ENCODE peak calls at places on chromosomes 16 and 17, in nine cellular contexts. V is A549, Q is endodermal cell, A is PC-3, R is tibial nerve, I is left ventricle myocardium inferior, M is prostate gland, L is body of pancreas, Y is fibroblast of lung. K is an unnamed sample. For H3K4me1 and H3K9me3, the result is how much of the 10 kb centered on the place peaks cover.

GRCh38 chr17:82740906-82741759 is 5.7 kb downstream of the FN3K start:
- DNase-seq in M (no peak), L (no peak), Q (no peak), Y (no peak), A (no peak), I (no peak), V (no peak), R (no peak), K (peak)

GRCh38 chr17:13981881-13982280 is 87.4 kb upstream of the COX10 start:
- DNase-seq in R (no peak), M (no peak), Y (no peak), Q (peak), I (no peak), V (no peak), A (no peak), L (no peak), K (no peak)

GRCh38 chr16:11225677-11226549 is 30.1 kb downstream of the SOCS1 start:
- DNase-seq in Y (no peak), M (no peak), I (no peak), L (no peak), A (no peak), V (no peak), R (no peak), Q (no peak), K (no peak)

GRCh38 chr17:47252766-47253512 is 688 bp upstream of the ITGB3 start:
- DNase-seq in R (no peak), Q (no peak), I (no peak), Y (no peak), L (no peak), A (no peak), V (no peak), M (no peak), K (no peak)

GRCh38 chr17:61475726-61476125 is 23.5 kb downstream of the TBX4 start:
- DNase-seq in Q (peak), Y (no peak), V (no peak), M (no peak), L (no peak), R (no peak), I (no peak), A (peak), K (no peak)

GRCh38 chr17:48583708-48584582 is 5.8 kb upstream of the HOXB4 start:
- DNase-seq in Y (no peak), R (no peak), I (no peak), Q (no peak), V (no peak), A (no peak), L (no peak), M (no peak), K (no peak)

GRCh38 chr17:70006159-70006558 is 68.9 kb upstream of the KCNJ16 start:
- DNase-seq in M (no peak), R (no peak), L (no peak), I (no peak), Q (no peak), V (no peak), Y (peak), A (peak), K (no peak)

GRCh38 chr16:77859493-77860232 is 71.3 kb downstream of the VAT1L start:
- DNase-seq in I (no peak), Y (no peak), V (no peak), Q (no peak), L (no peak), M (no peak), R (no peak), A (no peak), K (no peak)

GRCh38 chr17:40558300-40558584 is 7.0 kb downstream of the CCR7 start:
- DNase-seq in R (no peak), I (no peak), Y (no peak), L (no peak), Q (peak), V (no peak), A (no peak), M (no peak), K (no peak)

GRCh38 chr16:27445502-27446175 is 43.7 kb downstream of the IL21R start:
- DNase-seq in M (no peak), I (no peak), L (no peak), Q (peak), R (no peak), V (no peak), A (no peak), Y (no peak), K (no peak)

GRCh38 chr17:79987187-79987889 is 48.3 kb downstream of the TBC1D16 start:
- DNase-seq in A (peak), V (no peak), Q (no peak), L (no peak), I (no peak), R (no peak), Y (peak), M (no peak), K (no peak)

GRCh38 chr17:77445030-77445907 is 304.5 kb downstream of the SEC14L1 start:
- DNase-seq in V (no peak), R (peak), Q (no peak), I (no peak), Y (peak), L (no peak), M (no peak), A (no peak), K (peak)

GRCh38 chr16:59773330-59773729 is 1039.2 kb upstream of the GOT2 start:
- DNase-seq in Q (no peak), A (no peak), Y (no peak), R (no peak), L (no peak), M (no peak), I (no peak), V (no peak), K (no peak)

GRCh38 chr16:10942352-10943297 is at the start of gene DEXI:
- DNase-seq in M (peak), V (peak), Q (peak), L (peak), Y (peak), A (peak), R (peak), I (peak), K (peak)

GRCh38 chr17:17889922-17890321 is 53.1 kb upstream of the SREBF1 start:
- DNase-seq in L (no peak), M (no peak), A (no peak), R (no peak), Y (no peak), V (no peak), I (no peak), Q (no peak), K (no peak)

GRCh38 chr16:74717367-74717766 is 16.7 kb upstream of the MLKL start:
- DNase-seq in Y (no peak), V (no peak), M (no peak), A (no peak), Q (no peak), I (no peak), R (no peak), L (no peak), K (no peak)

GRCh38 chr16:8547756-8548155 is 42.6 kb downstream of the TMEM114 start:
- DNase-seq in I (no peak), R (no peak), M (no peak), V (no peak), A (no peak), Y (no peak), L (no peak), Q (no peak), K (no peak)

GRCh38 chr16:8551388-8552332 is 38.7 kb downstream of the TMEM114 start:
- DNase-seq in Y (no peak), M (no peak), A (no peak), V (no peak), Q (no peak), R (no peak), L (no peak), I (no peak), K (no peak)

GRCh38 chr16:8548166-8548565 is 42.1 kb downstream of the TMEM114 start:
- DNase-seq in V (no peak), M (no peak), R (no peak), L (peak), Q (no peak), I (no peak), Y (no peak), A (no peak), K (peak)

GRCh38 chr16:8550728-8551387 is 39.5 kb downstream of the TMEM114 start:
- DNase-seq in L (no peak), M (no peak), Y (no peak), R (no peak), I (no peak), V (no peak), A (no peak), Q (no peak), K (peak)

DNA sequence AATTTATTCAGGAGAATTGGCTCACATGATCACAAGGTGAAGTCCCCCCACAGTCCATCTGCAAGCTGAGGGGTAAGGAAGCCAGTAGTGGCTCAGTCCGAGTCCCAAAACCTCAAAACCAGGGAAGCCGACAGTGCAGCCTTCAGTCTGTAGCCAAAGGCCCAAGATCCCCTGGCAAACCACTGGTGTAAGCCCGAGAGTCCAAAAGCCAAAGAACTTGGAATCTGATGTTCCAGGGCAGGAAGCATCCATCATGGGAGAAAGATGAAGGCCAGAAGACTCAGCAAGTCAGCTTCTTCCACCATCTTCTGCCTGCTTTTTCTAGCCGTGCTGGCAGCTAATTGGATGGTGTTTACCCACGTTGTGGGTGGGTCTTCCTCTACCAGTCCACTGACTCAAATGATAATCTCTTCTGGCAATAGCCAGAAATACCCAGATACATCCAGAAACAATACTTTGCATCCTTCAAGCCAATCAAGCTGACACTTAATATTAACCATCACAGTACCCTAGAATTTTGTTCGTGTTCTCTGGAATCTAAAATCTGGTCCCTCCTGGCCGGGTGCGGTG is 40.4 kb downstream of the TMEM114 start:
- DNase-seq in L (no peak), V (no peak), Q (no peak), M (no peak), R (no peak), A (no peak), I (no peak), Y (no peak), K (no peak)
- H3K4me1 ChIP-seq in L (under half), V (under half), Q (under half), M (under half), R (under half), A (under half), I (under half), Y (under half), K (under half)

GRCh38 chr16:61871837-61872777 is 164.1 kb downstream of the CDH8 start:
- DNase-seq in V (no peak), I (no peak), M (no peak), R (no peak), L (no peak), Y (no peak), Q (peak), A (no peak), K (no peak)

DNA sequence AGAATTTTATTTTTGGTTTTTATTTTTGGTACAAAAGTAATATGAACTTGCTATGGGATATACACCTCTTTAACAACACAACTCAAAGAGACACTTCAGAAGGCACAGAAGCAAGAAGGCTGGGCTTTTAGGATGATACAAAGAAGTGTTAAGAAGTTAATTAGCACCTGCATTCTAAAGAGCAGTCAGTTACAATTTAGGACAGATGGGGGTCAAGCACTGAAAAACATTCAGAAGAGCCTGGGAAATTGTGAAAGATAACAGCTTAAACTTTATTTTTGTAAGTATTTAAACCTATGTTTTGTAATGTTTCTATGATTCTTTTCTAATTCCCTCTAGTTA is 163.5 kb downstream of the CDH8 start:
- DNase-seq in Y (no peak), I (no peak), V (no peak), R (no peak), A (no peak), Q (no peak), L (no peak), M (no peak), K (no peak)
- H3K4me3 ChIP-seq in Y (no peak), I (no peak), V (no peak), R (no peak), A (no peak), Q (peak), L (no peak), M (no peak), K (no peak)

DNA sequence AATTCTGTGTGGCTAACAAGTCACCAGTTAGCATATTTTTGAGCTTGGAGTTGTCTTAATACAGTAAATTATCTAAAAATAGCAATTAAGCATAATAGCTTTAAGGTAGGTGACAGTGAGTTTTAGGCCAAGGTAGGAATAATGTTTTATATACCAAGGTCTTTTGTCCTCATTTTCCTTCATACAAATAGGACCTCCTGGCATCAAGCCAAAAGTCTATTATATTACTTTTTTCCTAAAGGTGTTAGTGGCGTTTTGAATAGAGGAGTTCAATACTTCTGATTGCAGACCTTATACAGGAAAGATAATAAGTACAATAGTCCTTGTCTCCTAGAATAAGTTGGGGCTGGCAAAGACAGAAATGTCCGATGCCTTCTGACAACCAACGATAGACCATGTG is 2277.7 kb downstream of the TP53TG3F start:
- DNase-seq in A (no peak), R (no peak), Q (no peak), I (no peak), V (no peak), M (no peak), Y (no peak), L (no peak), K (no peak)
- H3K9me3 ChIP-seq in A (under half), R (under half), Q (under half), I (under half), V (under half), M (under half), Y (under half), L (under half), K (under half)

DNA sequence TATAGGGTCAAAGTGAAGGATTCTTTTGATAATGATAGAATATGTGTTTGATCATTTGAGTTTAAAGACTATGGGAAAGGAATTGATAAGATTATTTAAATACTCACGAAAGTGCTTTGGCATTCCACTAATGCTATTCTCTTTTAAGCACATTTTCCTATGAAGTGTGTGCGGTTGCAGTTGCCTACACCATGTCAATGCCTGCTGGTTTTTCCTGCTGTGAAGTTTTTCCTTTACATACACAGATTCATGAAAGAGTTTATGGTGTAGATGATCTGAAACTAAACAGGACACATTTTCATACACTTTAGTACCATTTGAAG is 78.7 kb downstream of the VMP1 start:
- DNase-seq in M (no peak), V (no peak), Y (no peak), Q (no peak), R (no peak), L (no peak), A (no peak), I (no peak), K (no peak)
- H3K4me1 ChIP-seq in M (under half), V (half or more), Y (under half), Q (under half), R (half or more), L (half or more), A (half or more), I (under half), K (under half)

GRCh38 chr16:28501258-28502232 is 5.1 kb downstream of the IL27 start:
- DNase-seq in I (no peak), V (no peak), L (no peak), Q (no peak), Y (no peak), R (no peak), A (no peak), M (no peak), K (no peak)
- H3K4me3 ChIP-seq in I (no peak), V (no peak), L (no peak), Q (no peak), Y (no peak), R (no peak), A (no peak), M (no peak), K (no peak)

DNA sequence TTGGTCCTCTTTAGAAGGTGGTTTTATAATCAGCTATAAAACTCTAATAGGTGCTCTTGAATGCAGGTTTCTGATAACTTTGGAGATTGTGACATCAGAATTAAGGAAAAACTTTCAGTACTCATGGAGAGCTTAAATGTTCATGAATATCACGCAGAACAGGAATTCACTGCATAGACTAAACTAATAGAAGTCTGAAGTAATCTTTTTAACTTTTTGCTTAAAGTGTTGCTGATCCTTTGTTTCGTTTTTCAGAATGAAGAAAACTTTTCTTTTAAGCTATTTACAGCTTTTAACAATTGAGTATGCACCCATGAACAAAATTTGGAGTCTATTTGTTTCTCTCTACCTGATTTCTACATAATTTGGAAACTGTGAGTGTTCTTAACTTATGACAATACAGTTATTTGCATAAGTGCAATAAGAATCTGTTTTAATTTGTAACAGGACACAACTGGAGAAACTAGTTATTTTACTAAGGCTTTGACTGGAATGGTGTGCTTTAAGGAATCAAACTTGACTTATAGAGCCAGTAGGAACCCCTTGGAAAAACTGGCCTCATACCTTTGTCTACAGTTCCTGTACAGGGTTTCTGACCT is 17.0 kb upstream of the TRIM25 start:
- DNase-seq in Y (no peak), R (no peak), L (no peak), I (no peak), V (no peak), A (no peak), Q (no peak), M (no peak), K (no peak)
- H3K9me3 ChIP-seq in Y (under half), R (under half), L (under half), I (under half), V (under half), A (under half), Q (half or more), M (under half), K (under half)

GRCh38 chr16:84996365-84996764 is 15.0 kb downstream of the ZDHHC7 start:
- DNase-seq in L (no peak), M (no peak), R (no peak), I (no peak), A (no peak), Y (no peak), Q (no peak), V (no peak), K (no peak)
- H3K4me1 ChIP-seq in L (half or more), M (under half), R (under half), I (half or more), A (half or more), Y (under half), Q (under half), V (half or more), K (under half)

DNA sequence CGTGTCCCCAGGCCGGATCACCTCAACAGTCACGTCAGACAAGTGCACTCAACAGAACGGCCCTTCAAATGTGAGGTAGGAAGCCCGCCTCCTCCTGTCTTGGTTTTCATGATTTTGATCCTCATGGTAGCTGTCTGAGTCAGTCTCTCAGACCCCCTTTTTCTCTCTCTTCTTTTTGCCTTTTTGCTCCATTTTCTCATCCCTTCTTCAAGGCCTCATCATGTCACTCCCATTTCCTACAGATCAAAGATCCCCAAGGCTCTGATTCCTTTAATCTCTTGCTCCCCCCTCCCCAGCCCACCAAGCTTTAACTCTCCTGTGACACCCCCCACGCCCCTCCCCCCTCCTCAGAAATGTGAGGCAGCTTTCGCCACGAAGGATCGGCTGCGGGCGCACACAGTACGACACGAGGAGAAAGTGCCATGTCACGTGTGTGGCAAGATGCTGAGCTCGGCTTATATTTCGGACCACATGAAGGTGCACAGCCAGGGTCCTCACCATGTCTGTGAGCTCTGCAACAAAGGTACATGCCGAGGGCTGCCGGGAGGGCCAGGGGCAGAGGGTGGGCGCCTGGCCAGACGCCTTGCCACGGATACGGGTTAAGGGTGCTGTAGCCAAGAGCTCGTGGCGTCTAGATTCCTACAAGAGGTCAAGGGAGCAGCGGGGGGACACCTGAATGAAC is 2.0 kb downstream of the MAZ start:
- DNase-seq in I (no peak), V (no peak), Q (no peak), Y (no peak), A (no peak), M (no peak), R (no peak), L (no peak), K (no peak)
- H3K4me3 ChIP-seq in I (peak), V (peak), Q (peak), Y (peak), A (peak), M (peak), R (peak), L (no peak), K (peak)

GRCh38 chr16:35203636-35204035 is 1744.2 kb downstream of the TP53TG3F start:
- DNase-seq in L (no peak), R (no peak), I (no peak), Q (no peak), A (no peak), V (no peak), M (no peak), Y (no peak), K (no peak)
- H3K9me3 ChIP-seq in L (under half), R (under half), I (under half), Q (half or more), A (under half), V (under half), M (under half), Y (under half), K (under half)

DNA sequence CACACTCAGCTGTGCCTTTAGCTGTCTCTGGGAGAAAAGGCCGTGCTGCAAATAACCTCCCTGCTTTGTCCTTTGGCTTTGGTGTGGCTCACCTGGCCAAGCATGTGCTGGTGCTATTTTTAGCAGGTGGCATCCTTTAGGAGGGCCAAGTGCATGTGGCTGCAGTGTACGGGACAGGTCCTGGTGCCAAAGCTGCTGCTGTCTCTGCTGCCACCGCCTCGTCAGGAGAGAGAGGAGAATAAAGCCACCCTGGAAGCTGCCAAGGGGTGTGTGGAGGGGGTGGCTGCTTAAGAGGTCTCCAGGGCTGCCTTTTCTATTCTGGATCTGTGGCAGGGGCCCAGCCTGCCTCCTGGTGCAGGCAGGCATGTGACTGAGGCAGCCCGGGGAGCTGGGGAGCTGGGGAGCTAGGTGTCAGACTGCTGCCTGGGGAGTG is 6.2 kb downstream of the AKAP1 start:
- DNase-seq in A (no peak), L (peak), V (no peak), Y (no peak), R (no peak), M (peak), I (peak), Q (peak), K (no peak)
- H3K4me1 ChIP-seq in A (under half), L (half or more), V (under half), Y (under half), R (under half), M (under half), I (half or more), Q (under half), K (under half)